ENCODE peak calls at places on chromosomes 2 and 18, in five cellular contexts. One of them, this sample, is unnamed.

GRCh38 chr2:144198116-144198515 is 321.8 kb downstream of the ZEB2 start:
- DNase-seq in CD8-positive, alpha-beta T cell: no peak
- DNase-seq in heart right ventricle: no peak
- DNase-seq in neural progenitor cell: no peak
- DNase-seq in dorsolateral prefrontal cortex: no peak
- DNase-seq in this sample: no peak

GRCh38 chr2:126527836-126528490 is 128.0 kb upstream of the GYPC start:
- DNase-seq in CD8-positive, alpha-beta T cell: peak
- DNase-seq in heart right ventricle: peak
- DNase-seq in neural progenitor cell: peak
- DNase-seq in dorsolateral prefrontal cortex: no peak
- DNase-seq in this sample: peak

GRCh38 chr2:196372811-196373664 is 201.7 kb upstream of the STK17B start:
- DNase-seq in CD8-positive, alpha-beta T cell: no peak
- DNase-seq in heart right ventricle: no peak
- DNase-seq in neural progenitor cell: no peak
- DNase-seq in dorsolateral prefrontal cortex: no peak
- DNase-seq in this sample: no peak

GRCh38 chr2:33788044-33788443 is 188.9 kb upstream of the FAM98A start:
- DNase-seq in CD8-positive, alpha-beta T cell: no peak
- DNase-seq in heart right ventricle: no peak
- DNase-seq in neural progenitor cell: no peak
- DNase-seq in dorsolateral prefrontal cortex: no peak
- DNase-seq in this sample: no peak

GRCh38 chr18:48530399-48531081 is 8.3 kb upstream of the CTIF start:
- DNase-seq in CD8-positive, alpha-beta T cell: no peak
- DNase-seq in heart right ventricle: no peak
- DNase-seq in neural progenitor cell: no peak
- DNase-seq in dorsolateral prefrontal cortex: no peak
- DNase-seq in this sample: no peak

GRCh38 chr2:190714958-190715357 is 66.1 kb downstream of the NAB1 start:
- DNase-seq in CD8-positive, alpha-beta T cell: no peak
- DNase-seq in heart right ventricle: no peak
- DNase-seq in neural progenitor cell: no peak
- DNase-seq in dorsolateral prefrontal cortex: no peak
- DNase-seq in this sample: no peak

GRCh38 chr2:26542194-26542455 is 64.2 kb upstream of the OTOF start:
- DNase-seq in CD8-positive, alpha-beta T cell: no peak
- DNase-seq in heart right ventricle: no peak
- DNase-seq in neural progenitor cell: no peak
- DNase-seq in dorsolateral prefrontal cortex: no peak
- DNase-seq in this sample: no peak

GRCh38 chr2:181177376-181177775 is 197.0 kb downstream of the UBE2E3 start:
- DNase-seq in CD8-positive, alpha-beta T cell: no peak
- DNase-seq in heart right ventricle: no peak
- DNase-seq in neural progenitor cell: no peak
- DNase-seq in dorsolateral prefrontal cortex: no peak
- DNase-seq in this sample: no peak

GRCh38 chr2:45622704-45623103 is 11.6 kb upstream of the SRBD1 start:
- DNase-seq in CD8-positive, alpha-beta T cell: no peak
- DNase-seq in heart right ventricle: no peak
- DNase-seq in neural progenitor cell: no peak
- DNase-seq in dorsolateral prefrontal cortex: no peak
- DNase-seq in this sample: no peak

GRCh38 chr2:44430340-44430739 is 68.6 kb downstream of the CAMKMT start:
- DNase-seq in CD8-positive, alpha-beta T cell: no peak
- DNase-seq in heart right ventricle: no peak
- DNase-seq in neural progenitor cell: peak
- DNase-seq in dorsolateral prefrontal cortex: no peak
- DNase-seq in this sample: no peak

GRCh38 chr2:128949360-128949759 is 630.7 kb upstream of the HS6ST1 start:
- DNase-seq in CD8-positive, alpha-beta T cell: no peak
- DNase-seq in heart right ventricle: no peak
- DNase-seq in neural progenitor cell: no peak
- DNase-seq in dorsolateral prefrontal cortex: no peak
- DNase-seq in this sample: no peak

GRCh38 chr2:182616471-182617393 is 99.3 kb upstream of the DNAJC10 start:
- DNase-seq in CD8-positive, alpha-beta T cell: no peak
- DNase-seq in heart right ventricle: no peak
- DNase-seq in neural progenitor cell: no peak
- DNase-seq in dorsolateral prefrontal cortex: no peak
- DNase-seq in this sample: no peak

GRCh38 chr2:241540766-241541561 is 17.6 kb upstream of the BOK start:
- DNase-seq in CD8-positive, alpha-beta T cell: peak
- DNase-seq in heart right ventricle: peak
- DNase-seq in neural progenitor cell: peak
- DNase-seq in dorsolateral prefrontal cortex: peak
- DNase-seq in this sample: peak

GRCh38 chr2:26786207-26787023 is 559 bp downstream of the CENPA start:
- DNase-seq in CD8-positive, alpha-beta T cell: no peak
- DNase-seq in heart right ventricle: no peak
- DNase-seq in neural progenitor cell: no peak
- DNase-seq in dorsolateral prefrontal cortex: no peak
- DNase-seq in this sample: peak

GRCh38 chr2:17262854-17263253 is 255.4 kb downstream of the RAD51AP2 start:
- DNase-seq in CD8-positive, alpha-beta T cell: no peak
- DNase-seq in heart right ventricle: no peak
- DNase-seq in neural progenitor cell: no peak
- DNase-seq in dorsolateral prefrontal cortex: no peak
- DNase-seq in this sample: no peak

GRCh38 chr2:84782717-84783442 is 98.0 kb downstream of the TRABD2A start:
- DNase-seq in CD8-positive, alpha-beta T cell: peak
- DNase-seq in heart right ventricle: no peak
- DNase-seq in neural progenitor cell: no peak
- DNase-seq in dorsolateral prefrontal cortex: no peak
- DNase-seq in this sample: peak

GRCh38 chr2:219475278-219475677 is 23.4 kb upstream of the GMPPA start:
- DNase-seq in CD8-positive, alpha-beta T cell: no peak
- DNase-seq in heart right ventricle: no peak
- DNase-seq in neural progenitor cell: no peak
- DNase-seq in dorsolateral prefrontal cortex: no peak
- DNase-seq in this sample: no peak

GRCh38 chr2:184692137-184692734 is 93.9 kb downstream of the ZNF804A start:
- DNase-seq in CD8-positive, alpha-beta T cell: no peak
- DNase-seq in heart right ventricle: no peak
- DNase-seq in neural progenitor cell: no peak
- DNase-seq in dorsolateral prefrontal cortex: no peak
- DNase-seq in this sample: no peak

GRCh38 chr2:119419065-119419464 is 12.6 kb upstream of the TMEM37 start:
- DNase-seq in CD8-positive, alpha-beta T cell: no peak
- DNase-seq in heart right ventricle: no peak
- DNase-seq in neural progenitor cell: no peak
- DNase-seq in dorsolateral prefrontal cortex: no peak
- DNase-seq in this sample: no peak

GRCh38 chr2:14125561-14125960 is 507.0 kb upstream of the LRATD1 start:
- DNase-seq in CD8-positive, alpha-beta T cell: no peak
- DNase-seq in heart right ventricle: no peak
- DNase-seq in neural progenitor cell: no peak
- DNase-seq in dorsolateral prefrontal cortex: no peak
- DNase-seq in this sample: no peak

GRCh38 chr2:117983040-117983439 is 30.8 kb downstream of the CCDC93 start:
- DNase-seq in CD8-positive, alpha-beta T cell: no peak
- DNase-seq in heart right ventricle: no peak
- DNase-seq in neural progenitor cell: no peak
- DNase-seq in dorsolateral prefrontal cortex: no peak
- DNase-seq in this sample: no peak

GRCh38 chr2:235852528-235852920 is 315.7 kb downstream of the GBX2 start:
- DNase-seq in CD8-positive, alpha-beta T cell: no peak
- DNase-seq in heart right ventricle: no peak
- DNase-seq in neural progenitor cell: peak
- DNase-seq in dorsolateral prefrontal cortex: no peak
- DNase-seq in this sample: no peak

GRCh38 chr2:161019311-161019710 is 140.9 kb upstream of the TANK start:
- DNase-seq in CD8-positive, alpha-beta T cell: no peak
- DNase-seq in heart right ventricle: no peak
- DNase-seq in neural progenitor cell: no peak
- DNase-seq in dorsolateral prefrontal cortex: no peak
- DNase-seq in this sample: no peak

GRCh38 chr2:161020437-161020836 is 139.8 kb upstream of the TANK start:
- DNase-seq in CD8-positive, alpha-beta T cell: no peak
- DNase-seq in heart right ventricle: no peak
- DNase-seq in neural progenitor cell: no peak
- DNase-seq in dorsolateral prefrontal cortex: no peak
- DNase-seq in this sample: no peak

GRCh38 chr2:161017780-161018440 is 142.3 kb upstream of the TANK start:
- DNase-seq in CD8-positive, alpha-beta T cell: no peak
- DNase-seq in heart right ventricle: no peak
- DNase-seq in neural progenitor cell: no peak
- DNase-seq in dorsolateral prefrontal cortex: no peak
- DNase-seq in this sample: no peak
- H3K4me3 ChIP-seq in CD8-positive, alpha-beta T cell: no peak
- H3K4me3 ChIP-seq in heart right ventricle: no peak
- H3K4me3 ChIP-seq in neural progenitor cell: no peak
- H3K4me3 ChIP-seq in dorsolateral prefrontal cortex: no peak
- H3K4me3 ChIP-seq in this sample: no peak

GRCh38 chr2:134774786-134775641 is 56.2 kb upstream of the TMEM163 start:
- DNase-seq in CD8-positive, alpha-beta T cell: no peak
- DNase-seq in heart right ventricle: no peak
- DNase-seq in neural progenitor cell: peak
- DNase-seq in dorsolateral prefrontal cortex: no peak
- DNase-seq in this sample: no peak

GRCh38 chr2:134771313-134771801 is 52.6 kb upstream of the TMEM163 start:
- DNase-seq in CD8-positive, alpha-beta T cell: no peak
- DNase-seq in heart right ventricle: no peak
- DNase-seq in neural progenitor cell: no peak
- DNase-seq in dorsolateral prefrontal cortex: no peak
- DNase-seq in this sample: no peak

GRCh38 chr2:134774074-134774742 is 55.4 kb upstream of the TMEM163 start:
- DNase-seq in CD8-positive, alpha-beta T cell: no peak
- DNase-seq in heart right ventricle: no peak
- DNase-seq in neural progenitor cell: no peak
- DNase-seq in dorsolateral prefrontal cortex: no peak
- DNase-seq in this sample: no peak

GRCh38 chr2:134772493-134773169 is 53.8 kb upstream of the TMEM163 start:
- DNase-seq in CD8-positive, alpha-beta T cell: no peak
- DNase-seq in heart right ventricle: no peak
- DNase-seq in neural progenitor cell: peak
- DNase-seq in dorsolateral prefrontal cortex: no peak
- DNase-seq in this sample: no peak

DNA sequence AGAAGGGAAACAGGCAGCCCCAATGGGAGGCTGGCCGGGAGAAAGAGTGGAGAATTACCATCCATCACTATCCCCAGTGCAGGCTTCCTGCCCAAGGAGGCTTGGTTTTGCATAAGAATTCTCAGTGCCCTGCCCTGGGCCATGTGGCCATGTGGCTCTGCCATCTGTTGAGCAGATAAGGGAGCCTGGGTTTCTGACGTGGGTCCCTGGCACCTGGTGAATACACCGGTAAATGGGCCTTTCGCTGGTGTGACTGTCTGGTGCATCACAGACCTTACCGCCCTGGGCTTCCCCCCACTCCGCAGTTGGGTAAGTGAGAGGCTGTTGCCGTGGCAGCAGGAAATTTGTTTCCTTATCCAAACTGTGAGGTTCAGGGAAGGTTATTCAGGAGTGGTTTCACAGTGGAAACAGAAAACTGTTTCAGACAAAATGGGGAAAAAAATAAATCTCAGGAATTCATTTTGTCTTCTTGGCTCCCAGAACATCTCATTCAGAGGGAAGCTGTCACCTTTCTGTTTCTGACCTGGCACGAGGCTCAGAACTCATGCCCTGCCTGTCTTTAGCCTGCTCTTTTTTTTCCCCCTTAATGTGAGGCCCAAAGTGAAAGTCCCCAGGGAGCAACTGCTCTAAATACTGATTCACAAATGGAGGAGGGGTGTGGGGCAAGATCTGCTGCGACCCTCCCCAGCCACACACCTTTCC is 54.7 kb upstream of the TMEM163 start:
- DNase-seq in CD8-positive, alpha-beta T cell: no peak
- DNase-seq in heart right ventricle: no peak
- DNase-seq in neural progenitor cell: no peak
- DNase-seq in dorsolateral prefrontal cortex: no peak
- DNase-seq in this sample: no peak
- H3K27ac ChIP-seq in CD8-positive, alpha-beta T cell: no peak
- H3K27ac ChIP-seq in heart right ventricle: no peak
- H3K27ac ChIP-seq in neural progenitor cell: no peak
- H3K27ac ChIP-seq in dorsolateral prefrontal cortex: no peak
- H3K27ac ChIP-seq in this sample: no peak

GRCh38 chr18:21242141-21243040 is at the start of gene GREB1L:
- DNase-seq in CD8-positive, alpha-beta T cell: no peak
- DNase-seq in heart right ventricle: peak
- DNase-seq in neural progenitor cell: peak
- DNase-seq in dorsolateral prefrontal cortex: peak
- DNase-seq in this sample: no peak

GRCh38 chr18:21243041-21243431 is 1.0 kb downstream of the GREB1L start:
- DNase-seq in CD8-positive, alpha-beta T cell: no peak
- DNase-seq in heart right ventricle: no peak
- DNase-seq in neural progenitor cell: peak
- DNase-seq in dorsolateral prefrontal cortex: peak
- DNase-seq in this sample: no peak

GRCh38 chr18:21241224-21242131 is 554 bp upstream of the GREB1L start:
- DNase-seq in CD8-positive, alpha-beta T cell: no peak
- DNase-seq in heart right ventricle: peak
- DNase-seq in neural progenitor cell: peak
- DNase-seq in dorsolateral prefrontal cortex: peak
- DNase-seq in this sample: no peak
- H3K4me3 ChIP-seq in CD8-positive, alpha-beta T cell: no peak
- H3K4me3 ChIP-seq in heart right ventricle: peak
- H3K4me3 ChIP-seq in neural progenitor cell: peak
- H3K4me3 ChIP-seq in dorsolateral prefrontal cortex: peak
- H3K4me3 ChIP-seq in this sample: no peak

GRCh38 chr2:100042559-100042958 is 99.8 kb downstream of the AFF3 start:
- DNase-seq in CD8-positive, alpha-beta T cell: no peak
- DNase-seq in heart right ventricle: no peak
- DNase-seq in neural progenitor cell: no peak
- DNase-seq in dorsolateral prefrontal cortex: no peak
- DNase-seq in this sample: no peak

GRCh38 chr2:100041946-100042345 is 100.4 kb downstream of the AFF3 start:
- DNase-seq in CD8-positive, alpha-beta T cell: no peak
- DNase-seq in heart right ventricle: no peak
- DNase-seq in neural progenitor cell: peak
- DNase-seq in dorsolateral prefrontal cortex: no peak
- DNase-seq in this sample: no peak

GRCh38 chr2:100041385-100041784 is 101.0 kb downstream of the AFF3 start:
- DNase-seq in CD8-positive, alpha-beta T cell: no peak
- DNase-seq in heart right ventricle: no peak
- DNase-seq in neural progenitor cell: no peak
- DNase-seq in dorsolateral prefrontal cortex: no peak
- DNase-seq in this sample: no peak

GRCh38 chr2:100043891-100044255 is 98.5 kb downstream of the AFF3 start:
- DNase-seq in CD8-positive, alpha-beta T cell: no peak
- DNase-seq in heart right ventricle: no peak
- DNase-seq in neural progenitor cell: no peak
- DNase-seq in dorsolateral prefrontal cortex: no peak
- DNase-seq in this sample: no peak

DNA sequence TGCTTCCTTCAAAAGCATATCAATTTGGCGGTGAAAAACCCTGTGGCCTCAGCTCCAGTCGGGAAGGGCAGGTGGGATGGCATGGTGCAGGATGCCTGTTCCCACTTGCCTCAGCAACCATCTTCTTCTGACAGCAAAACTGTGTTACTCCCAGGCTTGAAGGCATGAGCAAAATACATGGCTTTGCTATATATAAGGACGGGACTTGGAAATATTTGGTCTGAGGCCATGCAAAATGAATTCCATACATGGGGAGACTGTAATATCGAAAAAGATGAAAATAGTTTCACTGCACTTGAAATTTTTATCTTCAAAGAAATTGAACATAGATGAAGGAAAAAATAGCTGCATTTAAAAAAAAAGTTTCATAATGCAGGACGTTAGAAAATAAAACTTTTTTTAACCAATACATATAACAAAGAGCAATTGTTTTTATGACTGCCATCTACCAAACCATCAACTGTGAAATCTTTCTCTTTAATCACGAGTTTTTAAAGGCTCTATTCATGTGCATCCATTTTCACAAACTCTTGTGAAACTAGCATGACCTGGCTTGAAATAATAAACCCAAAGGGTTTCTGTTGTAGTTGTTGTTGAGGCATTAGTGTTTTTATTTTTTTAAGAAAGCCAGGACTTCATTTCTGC is 99.0 kb downstream of the AFF3 start:
- DNase-seq in CD8-positive, alpha-beta T cell: no peak
- DNase-seq in heart right ventricle: no peak
- DNase-seq in neural progenitor cell: no peak
- DNase-seq in dorsolateral prefrontal cortex: no peak
- DNase-seq in this sample: no peak
- H3K27ac ChIP-seq in CD8-positive, alpha-beta T cell: no peak
- H3K27ac ChIP-seq in heart right ventricle: no peak
- H3K27ac ChIP-seq in neural progenitor cell: no peak
- H3K27ac ChIP-seq in dorsolateral prefrontal cortex: no peak
- H3K27ac ChIP-seq in this sample: no peak

This sample was measured in CD4-positive, alpha-beta memory T cell.